ENCODE peak calls at places on chromosomes 12 and 14, in seven cellular contexts. P, R, D, W, S, L and F are unnamed samples.

GRCh38 chr14:92215579-92215978 is 93.8 kb downstream of the CPSF2 start:
- DNase-seq in P (no peak), R (no peak), D (no peak), W (no peak), S (no peak), L (no peak), F (no peak)

GRCh38 chr14:99628832-99629618 is 15.9 kb upstream of the HHIPL1 start:
- DNase-seq in P (peak; percentile 90), R (peak; percentile 63), D (peak; percentile 44), W (peak; percentile 76), S (peak; percentile 84), L (peak; percentile 72), F (peak; percentile 96)

GRCh38 chr12:12503384-12504078 is 59.1 kb downstream of the DUSP16 start:
- DNase-seq in P (no peak), R (no peak), D (peak; percentile 39), W (no peak), S (no peak), L (peak; percentile 49), F (peak; percentile 35)

GRCh38 chr14:55160989-55161388 is 30.4 kb downstream of the DLGAP5 start:
- DNase-seq in P (no peak), R (no peak), D (no peak), W (no peak), S (no peak), L (no peak), F (peak; percentile 15)

GRCh38 chr12:49868952-49869815 is 26.3 kb upstream of the BCDIN3D start:
- DNase-seq in P (peak; percentile 90), R (no peak), D (peak; percentile 19), W (peak; percentile 92), S (peak; percentile 100), L (no peak), F (peak; percentile 43)

GRCh38 chr14:77660754-77661153 is 44.3 kb upstream of the SPTLC2 start:
- DNase-seq in P (no peak), R (peak; percentile 6), D (no peak), W (no peak), S (peak; percentile 44), L (no peak), F (no peak)

GRCh38 chr14:72315720-72316119 is 383.5 kb downstream of the RGS6 start:
- DNase-seq in P (no peak), R (no peak), D (no peak), W (no peak), S (no peak), L (no peak), F (no peak)

GRCh38 chr14:23352506-23353432 is at the start of gene SLC22A17:
- DNase-seq in P (peak; percentile 92), R (peak; percentile 82), D (peak; percentile 48), W (peak; percentile 79), S (peak; percentile 82), L (peak; percentile 63), F (peak; percentile 94)

GRCh38 chr12:49811136-49811535 is 17.1 kb downstream of the NCKAP5L start:
- DNase-seq in P (peak; percentile 28), R (no peak), D (no peak), W (no peak), S (no peak), L (no peak), F (peak; percentile 79)

GRCh38 chr12:96220902-96221301 is 26.7 kb downstream of the ELK3 start:
- DNase-seq in P (peak; percentile 43), R (no peak), D (no peak), W (peak; percentile 86), S (no peak), L (no peak), F (no peak)

GRCh38 chr14:80979951-80980350 is 24.5 kb downstream of the TSHR start:
- DNase-seq in P (no peak), R (no peak), D (no peak), W (no peak), S (no peak), L (no peak), F (no peak)

GRCh38 chr12:116698131-116698495 is 39.8 kb downstream of the SPRING1 start:
- DNase-seq in P (no peak), R (no peak), D (no peak), W (no peak), S (no peak), L (no peak), F (no peak)

GRCh38 chr14:74973003-74973614 is 17.7 kb upstream of the PGF start:
- DNase-seq in P (peak; percentile 79), R (no peak), D (peak; percentile 42), W (peak; percentile 78), S (no peak), L (no peak), F (peak; percentile 61)

GRCh38 chr12:27463826-27464554 is 17.5 kb downstream of the SMCO2 start:
- DNase-seq in P (no peak), R (no peak), D (no peak), W (peak; percentile 81), S (no peak), L (no peak), F (no peak)

GRCh38 chr12:69274861-69275260 is 35.5 kb downstream of the CPSF6 start:
- DNase-seq in P (no peak), R (no peak), D (no peak), W (no peak), S (no peak), L (no peak), F (no peak)

GRCh38 chr12:56804684-56805083 is 41.6 kb downstream of the HSD17B6 start:
- DNase-seq in P (no peak), R (no peak), D (no peak), W (no peak), S (no peak), L (no peak), F (no peak)

GRCh38 chr12:53378705-53379388 is 1.1 kb upstream of the SP1 start:
- DNase-seq in P (no peak), R (no peak), D (no peak), W (no peak), S (no peak), L (no peak), F (no peak)

GRCh38 chr12:18492372-18493025 is 231.2 kb downstream of the PIK3C2G start:
- DNase-seq in P (no peak), R (no peak), D (no peak), W (no peak), S (no peak), L (no peak), F (no peak)

GRCh38 chr12:6752181-6752930 is 585 bp downstream of the MLF2 start:
- DNase-seq in P (peak; percentile 83), R (no peak), D (peak; percentile 32), W (peak; percentile 55), S (peak; percentile 61), L (no peak), F (peak; percentile 84)

GRCh38 chr12:106760184-106760531 is 14.3 kb upstream of the RIC8B start:
- DNase-seq in P (no peak), R (no peak), D (peak; percentile 66), W (no peak), S (no peak), L (no peak), F (no peak)

GRCh38 chr12:53179694-53180269 is 740 bp upstream of the ZNF740 start:
- DNase-seq in P (no peak), R (peak; percentile 15), D (no peak), W (no peak), S (no peak), L (no peak), F (peak; percentile 64)

DNA sequence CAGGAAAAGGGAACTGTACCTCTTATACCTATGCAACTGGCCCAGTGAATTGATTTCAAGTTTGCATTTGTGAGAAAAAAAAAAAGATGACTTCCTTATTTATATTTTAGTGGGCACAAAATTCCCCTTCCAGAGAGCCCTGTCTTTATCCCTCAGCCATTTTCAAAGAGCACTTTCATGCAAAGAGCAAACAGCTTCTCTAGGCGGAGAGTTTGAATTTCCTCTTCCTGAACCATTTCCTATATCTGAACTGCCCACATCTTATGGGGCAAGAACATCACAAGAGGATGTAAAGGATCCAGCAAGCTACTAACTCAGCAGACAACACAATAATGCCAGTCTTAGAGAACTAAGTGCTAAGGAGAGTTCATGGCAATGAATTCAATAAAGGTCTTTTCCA is 22.3 kb upstream of the PLXNC1 start:
- DNase-seq in P (no peak), R (no peak), D (no peak), W (no peak), S (no peak), L (no peak), F (no peak)
- H3K4me3 ChIP-seq in P (no peak overlapping the region), R (no peak overlapping the region), D (no peak overlapping the region), W (no peak overlapping the region), S (no peak overlapping the region), L (no peak overlapping the region), F (no peak overlapping the region)

GRCh38 chr12:108650083-108650482 is 16.4 kb upstream of the SELPLG start:
- DNase-seq in P (no peak), R (no peak), D (no peak), W (no peak), S (no peak), L (no peak), F (no peak)

GRCh38 chr12:108647936-108648287 is 14.2 kb upstream of the SELPLG start:
- DNase-seq in P (no peak), R (no peak), D (no peak), W (no peak), S (no peak), L (no peak), F (no peak)

GRCh38 chr12:108648371-108648770 is 14.7 kb upstream of the SELPLG start:
- DNase-seq in P (no peak), R (no peak), D (no peak), W (no peak), S (no peak), L (no peak), F (no peak)

GRCh38 chr12:108649668-108650067 is 16.0 kb upstream of the SELPLG start:
- DNase-seq in P (no peak), R (no peak), D (no peak), W (no peak), S (no peak), L (no peak), F (no peak)

DNA sequence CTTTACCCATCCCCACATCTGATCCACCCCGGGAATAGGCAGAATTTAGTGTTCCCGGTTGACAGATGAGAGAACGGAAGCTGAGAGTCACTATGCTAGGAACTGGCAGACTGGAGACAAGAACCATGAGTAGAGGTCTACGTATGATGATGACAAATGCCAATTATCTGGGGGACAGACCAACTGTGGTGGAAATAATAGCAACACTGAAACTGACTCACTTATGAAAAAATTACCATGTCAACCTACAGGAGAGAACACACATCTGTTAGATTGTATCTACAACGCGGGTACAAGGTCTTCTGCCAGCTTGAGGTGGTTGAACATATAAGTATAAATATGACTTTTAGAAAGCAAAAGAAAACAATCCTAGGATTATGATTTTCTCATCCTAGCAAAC is 15.4 kb upstream of the SELPLG start:
- DNase-seq in P (no peak), R (no peak), D (no peak), W (no peak), S (no peak), L (no peak), F (no peak)
- H3K36me3 ChIP-seq in P (peaks cover 13% of the 10 kb centered on the region), R (peaks cover 100% of the 10 kb centered on the region), D (peaks cover 73% of the 10 kb centered on the region), W (peaks cover 78% of the 10 kb centered on the region), S (peaks cover 64% of the 10 kb centered on the region), L (no peaks in the 10 kb centered on the region), F (peaks cover 11% of the 10 kb centered on the region)

GRCh38 chr14:21509432-21510143 is 1.6 kb downstream of the METTL3 start:
- DNase-seq in P (no peak), R (no peak), D (no peak), W (no peak), S (no peak), L (no peak), F (no peak)
- H3K4me3 ChIP-seq in P (peak overlapping the region; percentile 88), R (no peak overlapping the region), D (peak overlapping the region; percentile 63), W (peak overlapping the region; percentile 96), S (peak overlapping the region; percentile 98), L (peak overlapping the region; percentile 100), F (peak overlapping the region; percentile 98)

DNA sequence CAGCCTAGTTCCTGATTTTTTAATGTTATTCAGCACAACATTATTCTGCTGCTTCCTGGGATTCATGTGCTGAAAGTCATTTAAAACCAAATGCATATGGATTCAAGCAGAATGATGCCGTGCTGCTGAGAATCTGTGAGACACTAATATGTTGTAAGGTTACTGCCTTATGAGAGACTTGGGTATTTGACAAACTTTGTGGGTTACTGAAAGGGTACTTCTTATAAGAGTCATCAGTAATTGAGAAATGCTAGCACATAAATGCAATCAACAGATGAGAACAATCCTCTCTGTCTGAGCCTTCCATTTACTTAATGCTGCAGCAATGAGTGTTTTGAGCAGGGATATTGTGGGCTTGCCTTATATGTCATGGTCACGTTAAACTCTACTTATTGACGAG is 175.7 kb downstream of the NPAS3 start:
- DNase-seq in P (no peak), R (no peak), D (no peak), W (no peak), S (no peak), L (no peak), F (no peak)
- H3K36me3 ChIP-seq in P (no peaks in the 10 kb centered on the region), R (peaks cover 12% of the 10 kb centered on the region), D (no peaks in the 10 kb centered on the region), W (no peaks in the 10 kb centered on the region), S (no peaks in the 10 kb centered on the region), L (no peaks in the 10 kb centered on the region), F (no peaks in the 10 kb centered on the region)